ENCODE peak calls at places on chromosomes 7 and 10, in five cellular contexts. J, O, I, D and S are unnamed samples.

GRCh38 chr7:101216860-101217387 is 457 bp downstream of the PLOD3 start:
- DNase-seq in J (no peak), O (no peak), I (no peak), D (no peak), S (no peak)

GRCh38 chr7:101564778-101565211 is 64.3 kb downstream of the MYL10 start:
- DNase-seq in J (no peak), O (no peak), I (peak; percentile 46), D (no peak), S (no peak)

GRCh38 chr7:50185951-50186697 is 93.1 kb upstream of the ZPBP start:
- DNase-seq in J (no peak), O (no peak), I (no peak), D (no peak), S (no peak)

GRCh38 chr10:114215033-114215432 is 24.0 kb upstream of the VWA2 start:
- DNase-seq in J (no peak), O (no peak), I (no peak), D (no peak), S (no peak)

GRCh38 chr10:126569513-126570447 is 100.7 kb downstream of the C10orf90 start:
- DNase-seq in J (no peak), O (peak; percentile 91), I (peak; percentile 42), D (no peak), S (no peak)

GRCh38 chr7:118059209-118059608 is 124.8 kb upstream of the LSM8 start:
- DNase-seq in J (no peak), O (no peak), I (peak; percentile 45), D (no peak), S (no peak)

GRCh38 chr10:124126139-124126538 is 32.7 kb upstream of the CHST15 start:
- DNase-seq in J (no peak), O (no peak), I (no peak), D (no peak), S (no peak)

GRCh38 chr10:21888959-21889358 is 114.6 kb downstream of the DNAJC1 start:
- DNase-seq in J (no peak), O (peak; percentile 1), I (peak; percentile 10), D (no peak), S (no peak)

GRCh38 chr10:22183771-22184466 is 33.9 kb downstream of the EBLN1 start:
- DNase-seq in J (no peak), O (peak; percentile 12), I (peak; percentile 21), D (no peak), S (no peak)

GRCh38 chr7:116540743-116541142 is 15.9 kb downstream of the CAV1 start:
- DNase-seq in J (no peak), O (no peak), I (no peak), D (no peak), S (no peak)

GRCh38 chr7:127736511-127736910 is 84.5 kb downstream of the SND1 start:
- DNase-seq in J (no peak), O (no peak), I (no peak), D (no peak), S (no peak)

GRCh38 chr10:101067356-101068083 is 5.7 kb downstream of the KAZALD1 start:
- DNase-seq in J (peak; percentile 81), O (peak; percentile 78), I (peak; percentile 91), D (peak; percentile 55), S (peak; percentile 58)

GRCh38 chr10:111125102-111125501 is 48.3 kb downstream of the ADRA2A start:
- DNase-seq in J (no peak), O (no peak), I (no peak), D (no peak), S (no peak)

GRCh38 chr7:73669316-73669715 is 1.7 kb downstream of the VPS37D start:
- DNase-seq in J (no peak), O (no peak), I (no peak), D (no peak), S (no peak)

GRCh38 chr7:7157887-7158271 is 24.5 kb upstream of the C1GALT1 start:
- DNase-seq in J (no peak), O (peak; percentile 39), I (no peak), D (no peak), S (no peak)

GRCh38 chr10:104330168-104331117 is 7.8 kb downstream of the ITPRIP start:
- DNase-seq in J (peak; percentile 68), O (peak; percentile 82), I (no peak), D (no peak), S (peak; percentile 33)

GRCh38 chr7:8700076-8700624 is 266.7 kb downstream of the NXPH1 start:
- DNase-seq in J (no peak), O (no peak), I (no peak), D (no peak), S (no peak)

GRCh38 chr7:101563933-101564777 is 64.9 kb downstream of the MYL10 start:
- DNase-seq in J (no peak), O (no peak), I (no peak), D (no peak), S (peak; percentile 33)

GRCh38 chr10:17504547-17505245 is 50.3 kb upstream of the ST8SIA6 start:
- DNase-seq in J (no peak), O (peak; percentile 84), I (no peak), D (no peak), S (no peak)

GRCh38 chr10:60192986-60193385 is 196.7 kb downstream of the ANK3 start:
- DNase-seq in J (no peak), O (no peak), I (peak; percentile 19), D (no peak), S (no peak)

GRCh38 chr10:4121531-4122380 is 336.7 kb upstream of the KLF6 start:
- DNase-seq in J (no peak), O (no peak), I (no peak), D (peak; percentile 15), S (no peak)

GRCh38 chr10:90269699-90270098 is 568.3 kb downstream of the KIF20B start:
- DNase-seq in J (no peak), O (no peak), I (no peak), D (no peak), S (no peak)

GRCh38 chr7:92898798-92899197 is 62.4 kb upstream of the CDK6 start:
- DNase-seq in J (no peak), O (no peak), I (no peak), D (no peak), S (no peak)

GRCh38 chr7:132321387-132321786 is 254.9 kb downstream of the PLXNA4 start:
- DNase-seq in J (no peak), O (peak; percentile 3), I (peak; percentile 11), D (no peak), S (no peak)

GRCh38 chr10:59098387-59098786 is 78.1 kb upstream of the PHYHIPL start:
- DNase-seq in J (no peak), O (peak; percentile 46), I (peak; percentile 57), D (no peak), S (no peak)

GRCh38 chr7:111864291-111864976 is 302.1 kb upstream of the IMMP2L start:
- DNase-seq in J (no peak), O (peak; percentile 40), I (no peak), D (no peak), S (no peak)

GRCh38 chr10:86929445-86929844 is 28.0 kb downstream of the MMRN2 start:
- DNase-seq in J (no peak), O (no peak), I (no peak), D (no peak), S (no peak)

GRCh38 chr7:50632561-50633413 is 67.6 kb upstream of the DDC start:
- DNase-seq in J (no peak), O (peak; percentile 61), I (peak; percentile 62), D (no peak), S (no peak)

DNA sequence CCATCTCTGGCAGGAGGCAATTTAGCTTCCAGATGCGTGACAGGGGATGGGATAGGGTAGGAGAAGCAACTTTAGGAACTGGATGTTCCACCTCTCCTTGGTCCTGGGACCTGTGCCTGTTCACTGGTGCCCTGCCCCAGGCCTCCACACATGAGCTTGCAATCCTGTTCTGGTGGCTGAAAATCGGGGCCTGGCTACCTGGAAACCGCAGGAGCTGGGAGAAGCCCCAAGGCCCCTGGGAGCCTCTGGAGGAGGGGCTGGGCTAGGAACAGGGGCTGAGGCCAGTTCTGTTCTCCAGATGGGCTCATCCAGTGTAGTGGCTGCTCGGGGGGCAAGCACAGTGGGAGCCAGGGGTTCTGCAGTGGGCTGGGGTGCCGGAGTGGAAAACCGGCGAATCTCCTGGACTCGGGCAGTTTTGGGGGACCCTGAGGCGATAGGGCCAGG is 5.3 kb upstream of the MYOZ1 start:
- DNase-seq in J (no peak), O (no peak), I (no peak), D (no peak), S (no peak)
- H3K4me3 ChIP-seq in J (no peak overlapping the region), O (no peak overlapping the region), I (no peak overlapping the region), D (peak overlapping the region; percentile 74), S (no peak overlapping the region)

DNA sequence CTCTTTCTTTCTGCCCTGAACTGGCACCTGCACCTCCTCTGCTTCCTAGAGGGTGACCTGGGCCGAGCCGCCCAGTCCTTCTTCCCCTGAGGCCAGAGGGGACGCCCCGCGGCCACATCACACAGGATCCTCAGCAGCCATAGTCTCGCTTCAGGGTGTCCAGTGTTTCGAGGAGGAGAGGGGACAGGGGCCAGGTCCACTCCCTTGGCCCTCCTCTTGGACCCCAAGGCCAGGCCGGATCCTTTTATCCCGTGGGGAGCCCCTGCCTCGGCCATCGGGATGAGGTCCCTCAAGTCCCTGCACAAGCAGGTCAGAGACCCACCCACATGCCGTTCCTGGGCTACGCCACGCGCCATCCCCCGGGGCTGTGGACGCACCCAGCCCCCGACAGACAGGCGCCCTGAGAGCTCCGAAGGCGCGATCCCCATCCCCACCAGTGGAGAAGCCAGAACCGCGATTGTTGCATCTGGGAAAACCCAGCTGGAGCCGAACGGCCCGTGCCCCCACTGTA is 3.6 kb downstream of the BHLHA15 start:
- DNase-seq in J (peak; percentile 29), O (no peak), I (no peak), D (no peak), S (peak; percentile 36)
- H3K27ac ChIP-seq in J (no peak overlapping the region), O (no peak overlapping the region), I (no peak overlapping the region), D (no peak overlapping the region), S (no peak overlapping the region)

DNA sequence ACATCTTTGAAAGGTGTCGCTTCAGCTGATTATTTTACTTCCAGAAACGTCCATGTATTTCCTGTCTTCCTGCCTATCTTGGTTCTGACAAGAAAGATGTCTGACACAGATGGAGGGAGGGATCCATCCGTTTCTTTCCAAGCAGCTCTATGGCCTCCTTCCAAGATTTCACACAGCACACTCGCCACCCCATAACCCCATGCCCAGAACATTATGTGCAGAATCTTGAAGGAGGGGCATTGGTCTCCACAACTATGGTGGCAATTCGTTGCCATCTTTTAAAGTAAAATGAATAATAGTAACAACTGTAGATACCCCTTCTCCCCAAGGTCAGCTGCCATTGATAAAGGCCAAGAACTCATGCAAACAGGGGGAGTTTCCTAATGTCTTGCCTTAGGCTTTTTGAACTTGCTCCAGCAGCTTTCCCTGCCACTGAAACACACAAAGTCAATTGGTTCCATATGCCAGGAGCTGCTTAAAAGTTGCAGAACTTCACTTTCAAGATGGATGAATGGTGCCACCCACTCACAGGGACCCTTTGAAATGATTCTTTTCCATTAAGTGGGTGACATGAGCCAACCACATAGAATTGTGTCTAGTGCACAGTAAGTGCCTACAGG is 60.0 kb downstream of the VSTM4 start:
- DNase-seq in J (no peak), O (no peak), I (no peak), D (no peak), S (no peak)
- TF ChIP-seq CTCF in J (no peak), O (no peak), I (no peak), D (no peak), S (no peak)

GRCh38 chr10:99393036-99393435 is 37.4 kb downstream of the GOT1 start:
- DNase-seq in J (no peak), O (no peak), I (no peak), D (no peak), S (no peak)
- H3K4me3 ChIP-seq in J (no peak overlapping the region), O (no peak overlapping the region), I (no peak overlapping the region), D (no peak overlapping the region), S (no peak overlapping the region)